ENCODE peak calls at places on chromosome 11, in four cellular contexts. B is heart left ventricle, E is left ventricle myocardium inferior, L is IMR-90. G is an unnamed sample. For H3K36me3 and H3K4me1, the result is how much of the 10 kb centered on the place peaks cover.

GRCh38 chr11:62713343-62713742 is 5.9 kb downstream of the GNG3 start:
- DNase-seq in B (no peak), L (no peak), E (no peak), G (no peak)

GRCh38 chr11:130049260-130049659 is 20.4 kb upstream of the APLP2 start:
- DNase-seq in L (no peak), E (no peak), B (no peak), G (no peak)

GRCh38 chr11:31487848-31488247 is 21.6 kb downstream of the IMMP1L start:
- DNase-seq in E (no peak), L (peak), B (no peak), G (peak)

GRCh38 chr11:2665747-2666710 is 33.8 kb downstream of the KCNQ1OT1 start:
- DNase-seq in L (no peak), B (no peak), E (no peak), G (no peak)

GRCh38 chr11:79342686-79343085 is 98.1 kb downstream of the TENM4 start:
- DNase-seq in L (no peak), B (no peak), E (no peak), G (no peak)

GRCh38 chr11:87038235-87038960 is 664 bp downstream of the TMEM135 start:
- DNase-seq in B (no peak), E (no peak), L (no peak), G (no peak)

GRCh38 chr11:128886401-128887119 is 4.6 kb upstream of the KCNJ5 start:
- DNase-seq in E (no peak), L (no peak), B (no peak), G (peak)

GRCh38 chr11:116913000-116913399 is 75.6 kb upstream of the APOA1 start:
- DNase-seq in L (peak), E (no peak), B (no peak), G (no peak)

GRCh38 chr11:128709402-128709801 is 15.5 kb downstream of the FLI1 start:
- DNase-seq in B (no peak), E (no peak), L (peak), G (no peak)

GRCh38 chr11:105000167-105000566 is 22.8 kb downstream of the CASP5 start:
- DNase-seq in E (no peak), L (no peak), B (no peak), G (no peak)

GRCh38 chr11:128715691-128716153 is 21.9 kb downstream of the FLI1 start:
- DNase-seq in B (no peak), E (no peak), L (peak), G (no peak)

GRCh38 chr11:132048040-132048439 is 677.6 kb downstream of the NTM start:
- DNase-seq in B (no peak), L (no peak), E (no peak), G (no peak)

GRCh38 chr11:1005913-1006312 is 30.6 kb downstream of the MUC6 start:
- DNase-seq in E (peak), B (no peak), L (no peak), G (no peak)
- H3K36me3 ChIP-seq in E (half or more), B (under half), L (half or more), G (half or more)

DNA sequence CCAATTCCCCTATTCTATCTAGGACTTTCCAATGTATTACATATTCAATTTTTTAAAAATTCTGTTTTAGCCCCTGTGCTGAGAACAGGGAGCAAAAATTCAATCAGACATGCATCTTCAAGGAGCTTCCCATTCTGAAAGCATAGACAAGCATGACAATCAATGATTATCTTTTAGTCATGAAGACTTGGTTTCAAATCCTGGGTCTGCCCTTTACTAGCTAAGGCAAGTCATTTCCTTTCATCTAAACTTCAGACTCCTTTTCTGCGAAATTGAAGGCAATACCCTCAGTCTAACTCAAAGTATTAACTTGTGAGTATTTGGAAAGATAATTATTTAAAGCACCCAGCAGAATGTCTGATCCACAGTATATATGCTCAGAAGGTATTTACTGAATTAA is 24.1 kb downstream of the PAK1 start:
- DNase-seq in B (no peak), L (no peak), E (no peak), G (no peak)
- H3K4me1 ChIP-seq in B (under half), L (under half), E (under half), G (under half)

GRCh38 chr11:108697872-108698473 is 33.1 kb downstream of the DDX10 start:
- DNase-seq in L (peak), E (no peak), B (no peak), G (peak)

GRCh38 chr11:108698844-108699642 is 34.2 kb downstream of the DDX10 start:
- DNase-seq in B (no peak), L (no peak), E (no peak), G (no peak)

GRCh38 chr11:108693852-108694251 is 29.0 kb downstream of the DDX10 start:
- DNase-seq in E (no peak), L (peak), B (no peak), G (no peak)
- H3K4me3 ChIP-seq in E (no peak), L (no peak), B (no peak), G (no peak)

GRCh38 chr11:125667151-125667550 is 13.5 kb downstream of the ACRV1 start:
- DNase-seq in L (no peak), E (no peak), B (no peak), G (no peak)
- H3K36me3 ChIP-seq in L (under half), E (under half), B (under half), G (under half)

GRCh38 chr11:73317803-73318202 is 9.7 kb downstream of the ARHGEF17 start:
- DNase-seq in E (no peak), L (no peak), B (no peak), G (no peak)

GRCh38 chr11:73314121-73314948 is 6.3 kb downstream of the ARHGEF17 start:
- DNase-seq in B (peak), E (peak), L (peak), G (peak)

GRCh38 chr11:73317373-73317772 is 9.3 kb downstream of the ARHGEF17 start:
- DNase-seq in L (no peak), B (peak), E (peak), G (no peak)

GRCh38 chr11:73315288-73316020 is 7.4 kb downstream of the ARHGEF17 start:
- DNase-seq in L (no peak), B (no peak), E (no peak), G (no peak)

DNA sequence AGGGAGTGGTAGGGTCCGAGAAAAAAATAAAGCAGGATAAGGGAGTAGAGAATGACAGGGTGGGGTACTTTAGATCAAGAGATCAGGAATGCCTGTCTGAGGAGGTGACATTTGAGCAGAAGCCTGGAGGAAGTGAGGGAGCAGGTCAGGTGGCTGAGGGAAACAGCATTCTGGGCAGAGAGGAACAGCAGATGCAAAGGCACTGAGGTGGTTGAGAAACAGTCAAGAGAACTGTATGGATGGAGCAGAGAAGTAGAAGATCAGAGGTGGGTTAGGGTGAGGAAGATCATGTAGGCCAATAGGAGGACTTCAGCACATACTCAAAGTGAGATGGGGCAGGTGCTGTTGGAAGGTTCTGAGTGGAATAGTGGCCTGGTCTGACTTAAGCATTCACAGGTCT is 8.3 kb downstream of the ARHGEF17 start:
- DNase-seq in E (no peak), L (no peak), B (no peak), G (no peak)
- H3K4me1 ChIP-seq in E (half or more), L (half or more), B (half or more), G (under half)

DNA sequence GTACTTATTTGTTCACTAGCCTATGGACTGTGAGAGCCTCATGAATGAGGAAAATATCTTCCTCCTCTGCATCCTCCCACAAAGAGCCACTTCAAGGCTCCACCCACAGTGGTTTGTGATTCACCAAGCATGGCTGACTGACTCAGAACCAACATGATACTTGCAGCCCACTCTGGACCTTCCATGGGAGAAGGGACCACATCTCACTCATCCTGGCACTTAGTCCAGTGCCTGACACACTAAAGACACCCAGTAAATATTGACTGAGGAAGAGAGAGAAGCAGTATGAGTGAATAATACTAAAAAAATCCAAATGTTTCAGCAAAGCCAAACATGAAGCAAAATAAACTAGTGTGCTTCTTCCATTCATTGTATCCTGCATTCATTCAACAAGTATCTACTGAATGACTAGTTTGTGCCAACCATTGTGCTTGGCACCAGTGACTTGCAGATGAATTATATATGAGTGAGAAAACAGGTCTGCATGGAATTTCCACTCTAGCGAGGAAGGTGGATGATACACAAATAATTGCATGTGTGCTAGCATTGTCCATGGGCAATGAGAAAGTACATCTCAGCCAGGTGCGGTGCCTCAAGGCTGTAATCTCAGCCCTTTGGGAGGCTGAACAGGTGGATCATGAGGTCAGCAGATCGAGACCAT is 54.9 kb upstream of the BLID start:
- DNase-seq in B (no peak), E (no peak), L (peak), G (no peak)
- H3K4me3 ChIP-seq in B (no peak), E (no peak), L (no peak), G (no peak)